ENCODE peak calls at places on chromosomes 5 and 9, in seven cellular contexts. One of them, this sample, is unnamed.
A peak's percentile ranks its signal among the peaks of the same experiment; 100 is the strongest.

GRCh38 chr5:125180222-125180621 is 433.8 kb upstream of the ZNF608 start:
- DNase-seq in astrocyte of the cerebellum: no peak
- DNase-seq in C1 segment of cervical spinal cord: no peak
- DNase-seq in HepG2: no peak
- DNase-seq in mucosa of gallbladder: no peak
- DNase-seq in pancreas: no peak
- DNase-seq in osteocyte: no peak
- DNase-seq in this sample: no peak

GRCh38 chr5:120447706-120448239 is 16.3 kb upstream of the PRR16 start:
- DNase-seq in astrocyte of the cerebellum: no peak
- DNase-seq in C1 segment of cervical spinal cord: no peak
- DNase-seq in HepG2: no peak
- DNase-seq in mucosa of gallbladder: no peak
- DNase-seq in pancreas: no peak
- DNase-seq in osteocyte: no peak
- DNase-seq in this sample: no peak

GRCh38 chr5:150485770-150486401 is 22.0 kb upstream of the NDST1 start:
- DNase-seq in astrocyte of the cerebellum: no peak
- DNase-seq in C1 segment of cervical spinal cord: peak; percentile 52
- DNase-seq in HepG2: no peak
- DNase-seq in mucosa of gallbladder: no peak
- DNase-seq in pancreas: peak; percentile 87
- DNase-seq in osteocyte: peak; percentile 88
- DNase-seq in this sample: no peak

GRCh38 chr9:31119882-31120481 is 1264.5 kb upstream of the ACO1 start:
- DNase-seq in astrocyte of the cerebellum: peak; percentile 31
- DNase-seq in C1 segment of cervical spinal cord: no peak
- DNase-seq in HepG2: peak; percentile 19
- DNase-seq in mucosa of gallbladder: peak; percentile 19
- DNase-seq in pancreas: no peak
- DNase-seq in osteocyte: no peak
- DNase-seq in this sample: no peak

GRCh38 chr9:101977614-101978210 is 239.3 kb upstream of the GRIN3A start:
- DNase-seq in astrocyte of the cerebellum: peak; percentile 12
- DNase-seq in C1 segment of cervical spinal cord: no peak
- DNase-seq in HepG2: peak; percentile 3
- DNase-seq in mucosa of gallbladder: no peak
- DNase-seq in pancreas: no peak
- DNase-seq in osteocyte: no peak
- DNase-seq in this sample: no peak

GRCh38 chr9:109478204-109478563 is 19.9 kb downstream of the PTPN3 start:
- DNase-seq in astrocyte of the cerebellum: no peak
- DNase-seq in C1 segment of cervical spinal cord: no peak
- DNase-seq in HepG2: no peak
- DNase-seq in mucosa of gallbladder: no peak
- DNase-seq in pancreas: no peak
- DNase-seq in osteocyte: no peak
- DNase-seq in this sample: no peak

GRCh38 chr9:131349881-131350563 is 43.9 kb upstream of the PRRC2B start:
- DNase-seq in astrocyte of the cerebellum: peak; percentile 64
- DNase-seq in C1 segment of cervical spinal cord: peak; percentile 71
- DNase-seq in HepG2: peak; percentile 62
- DNase-seq in mucosa of gallbladder: peak; percentile 87
- DNase-seq in pancreas: peak; percentile 96
- DNase-seq in osteocyte: peak; percentile 92
- DNase-seq in this sample: peak; percentile 73

GRCh38 chr9:111719541-111719940 is 58.1 kb downstream of the GNG10 start:
- DNase-seq in astrocyte of the cerebellum: no peak
- DNase-seq in C1 segment of cervical spinal cord: no peak
- DNase-seq in HepG2: no peak
- DNase-seq in mucosa of gallbladder: no peak
- DNase-seq in pancreas: no peak
- DNase-seq in osteocyte: no peak
- DNase-seq in this sample: no peak

GRCh38 chr5:5314166-5314565 is 108.3 kb upstream of the ICE1 start:
- DNase-seq in astrocyte of the cerebellum: no peak
- DNase-seq in C1 segment of cervical spinal cord: no peak
- DNase-seq in HepG2: no peak
- DNase-seq in mucosa of gallbladder: no peak
- DNase-seq in pancreas: no peak
- DNase-seq in osteocyte: no peak
- DNase-seq in this sample: no peak

GRCh38 chr9:101711330-101711941 is 27.0 kb downstream of the GRIN3A start:
- DNase-seq in astrocyte of the cerebellum: no peak
- DNase-seq in C1 segment of cervical spinal cord: no peak
- DNase-seq in HepG2: peak; percentile 23
- DNase-seq in mucosa of gallbladder: no peak
- DNase-seq in pancreas: no peak
- DNase-seq in osteocyte: no peak
- DNase-seq in this sample: no peak

GRCh38 chr5:92801921-92802320 is 779.1 kb downstream of the NR2F1-AS1 start:
- DNase-seq in astrocyte of the cerebellum: no peak
- DNase-seq in C1 segment of cervical spinal cord: no peak
- DNase-seq in HepG2: peak; percentile 36
- DNase-seq in mucosa of gallbladder: no peak
- DNase-seq in pancreas: no peak
- DNase-seq in osteocyte: no peak
- DNase-seq in this sample: peak; percentile 46

GRCh38 chr5:25090818-25091217 is 446.0 kb upstream of the CDH10 start:
- DNase-seq in astrocyte of the cerebellum: no peak
- DNase-seq in C1 segment of cervical spinal cord: no peak
- DNase-seq in HepG2: no peak
- DNase-seq in mucosa of gallbladder: no peak
- DNase-seq in pancreas: no peak
- DNase-seq in osteocyte: no peak
- DNase-seq in this sample: no peak

GRCh38 chr9:81625969-81626368 is 63.4 kb downstream of the TLE1 start:
- DNase-seq in astrocyte of the cerebellum: no peak
- DNase-seq in C1 segment of cervical spinal cord: no peak
- DNase-seq in HepG2: no peak
- DNase-seq in mucosa of gallbladder: no peak
- DNase-seq in pancreas: no peak
- DNase-seq in osteocyte: no peak
- DNase-seq in this sample: no peak

GRCh38 chr9:93465853-93466252 is 12.5 kb upstream of the FAM120AOS start:
- DNase-seq in astrocyte of the cerebellum: no peak
- DNase-seq in C1 segment of cervical spinal cord: no peak
- DNase-seq in HepG2: no peak
- DNase-seq in mucosa of gallbladder: no peak
- DNase-seq in pancreas: no peak
- DNase-seq in osteocyte: no peak
- DNase-seq in this sample: no peak

GRCh38 chr9:20382460-20383071 is 239.7 kb downstream of the MLLT3 start:
- DNase-seq in astrocyte of the cerebellum: no peak
- DNase-seq in C1 segment of cervical spinal cord: no peak
- DNase-seq in HepG2: peak; percentile 74
- DNase-seq in mucosa of gallbladder: no peak
- DNase-seq in pancreas: no peak
- DNase-seq in osteocyte: no peak
- DNase-seq in this sample: no peak

GRCh38 chr9:124814178-124814535 is 37.2 kb downstream of the OLFML2A start:
- DNase-seq in astrocyte of the cerebellum: no peak
- DNase-seq in C1 segment of cervical spinal cord: no peak
- DNase-seq in HepG2: no peak
- DNase-seq in mucosa of gallbladder: no peak
- DNase-seq in pancreas: no peak
- DNase-seq in osteocyte: no peak
- DNase-seq in this sample: no peak

GRCh38 chr9:14209399-14209990 is 104.4 kb downstream of the NFIB start:
- DNase-seq in astrocyte of the cerebellum: peak; percentile 62
- DNase-seq in C1 segment of cervical spinal cord: no peak
- DNase-seq in HepG2: no peak
- DNase-seq in mucosa of gallbladder: no peak
- DNase-seq in pancreas: no peak
- DNase-seq in osteocyte: no peak
- DNase-seq in this sample: no peak

GRCh38 chr9:125440411-125440810 is 178.8 kb downstream of the GAPVD1 start:
- DNase-seq in astrocyte of the cerebellum: no peak
- DNase-seq in C1 segment of cervical spinal cord: no peak
- DNase-seq in HepG2: no peak
- DNase-seq in mucosa of gallbladder: no peak
- DNase-seq in pancreas: no peak
- DNase-seq in osteocyte: no peak
- DNase-seq in this sample: no peak

GRCh38 chr9:89935791-89936190 is 331.0 kb downstream of the GADD45G start:
- DNase-seq in astrocyte of the cerebellum: no peak
- DNase-seq in C1 segment of cervical spinal cord: no peak
- DNase-seq in HepG2: no peak
- DNase-seq in mucosa of gallbladder: no peak
- DNase-seq in pancreas: no peak
- DNase-seq in osteocyte: no peak
- DNase-seq in this sample: no peak

GRCh38 chr9:105963700-105964099 is 269.4 kb downstream of the TMEM38B start:
- DNase-seq in astrocyte of the cerebellum: no peak
- DNase-seq in C1 segment of cervical spinal cord: no peak
- DNase-seq in HepG2: no peak
- DNase-seq in mucosa of gallbladder: no peak
- DNase-seq in pancreas: no peak
- DNase-seq in osteocyte: no peak
- DNase-seq in this sample: no peak

GRCh38 chr5:179343021-179343781 is 2.1 kb downstream of the ADAMTS2 start:
- DNase-seq in astrocyte of the cerebellum: no peak
- DNase-seq in C1 segment of cervical spinal cord: no peak
- DNase-seq in HepG2: no peak
- DNase-seq in mucosa of gallbladder: no peak
- DNase-seq in pancreas: no peak
- DNase-seq in osteocyte: no peak
- DNase-seq in this sample: no peak

GRCh38 chr5:56751914-56752313 is 63.4 kb upstream of the MAP3K1 start:
- DNase-seq in astrocyte of the cerebellum: no peak
- DNase-seq in C1 segment of cervical spinal cord: no peak
- DNase-seq in HepG2: no peak
- DNase-seq in mucosa of gallbladder: no peak
- DNase-seq in pancreas: no peak
- DNase-seq in osteocyte: no peak
- DNase-seq in this sample: no peak

GRCh38 chr9:124665391-124666058 is 105.6 kb downstream of the NR6A1 start:
- DNase-seq in astrocyte of the cerebellum: no peak
- DNase-seq in C1 segment of cervical spinal cord: no peak
- DNase-seq in HepG2: peak; percentile 88
- DNase-seq in mucosa of gallbladder: no peak
- DNase-seq in pancreas: no peak
- DNase-seq in osteocyte: no peak
- DNase-seq in this sample: no peak

GRCh38 chr5:62395210-62395950 is 8.3 kb downstream of the DIMT1 start:
- DNase-seq in astrocyte of the cerebellum: no peak
- DNase-seq in C1 segment of cervical spinal cord: no peak
- DNase-seq in HepG2: no peak
- DNase-seq in mucosa of gallbladder: no peak
- DNase-seq in pancreas: no peak
- DNase-seq in osteocyte: no peak
- DNase-seq in this sample: no peak

GRCh38 chr5:170448221-170448620 is 55.6 kb upstream of the KCNIP1 start:
- DNase-seq in astrocyte of the cerebellum: no peak
- DNase-seq in C1 segment of cervical spinal cord: no peak
- DNase-seq in HepG2: no peak
- DNase-seq in mucosa of gallbladder: no peak
- DNase-seq in pancreas: no peak
- DNase-seq in osteocyte: peak; percentile 66
- DNase-seq in this sample: no peak

GRCh38 chr5:161312882-161313281 is 233.6 kb downstream of the GABRB2 start:
- DNase-seq in astrocyte of the cerebellum: no peak
- DNase-seq in C1 segment of cervical spinal cord: no peak
- DNase-seq in HepG2: no peak
- DNase-seq in mucosa of gallbladder: no peak
- DNase-seq in pancreas: no peak
- DNase-seq in osteocyte: no peak
- DNase-seq in this sample: no peak

GRCh38 chr9:134531251-134531970 is 110.2 kb upstream of the COL5A1 start:
- DNase-seq in astrocyte of the cerebellum: no peak
- DNase-seq in C1 segment of cervical spinal cord: no peak
- DNase-seq in HepG2: no peak
- DNase-seq in mucosa of gallbladder: no peak
- DNase-seq in pancreas: no peak
- DNase-seq in osteocyte: no peak
- DNase-seq in this sample: no peak

GRCh38 chr5:123610209-123610608 is 98.2 kb downstream of the CSNK1G3 start:
- DNase-seq in astrocyte of the cerebellum: no peak
- DNase-seq in C1 segment of cervical spinal cord: no peak
- DNase-seq in HepG2: no peak
- DNase-seq in mucosa of gallbladder: no peak
- DNase-seq in pancreas: no peak
- DNase-seq in osteocyte: no peak
- DNase-seq in this sample: no peak